ENCODE peak calls at places on chromosomes 16 and 17, in four cellular contexts. Y is hepatocyte, Z is epithelial cell of proximal tubule, O is heart left ventricle. P is an unnamed sample.

GRCh38 chr17:80957461-80957941 is 34.1 kb upstream of the CHMP6 start:
- DNase-seq in Y (no peak), Z (no peak), O (no peak), P (no peak)

GRCh38 chr17:32720671-32721070 is 156.3 kb downstream of the MYO1D start:
- DNase-seq in Y (no peak), Z (peak), O (no peak), P (no peak)

GRCh38 chr16:48687421-48688038 is 77.5 kb upstream of the N4BP1 start:
- DNase-seq in Y (peak), Z (peak), O (peak), P (peak)

GRCh38 chr17:17849147-17849820 is 12.5 kb upstream of the SREBF1 start:
- DNase-seq in Y (no peak), Z (no peak), O (peak), P (peak)

GRCh38 chr17:31510273-31511175 is 119.0 kb downstream of the RAB11FIP4 start:
- DNase-seq in Y (no peak), Z (no peak), O (peak), P (no peak)

GRCh38 chr17:51585514-51586104 is 325.3 kb downstream of the UTP18 start:
- DNase-seq in Y (peak), Z (no peak), O (no peak), P (no peak)

GRCh38 chr16:27444470-27444869 is 42.5 kb downstream of the IL21R start:
- DNase-seq in Y (no peak), Z (no peak), O (no peak), P (no peak)

GRCh38 chr17:74658620-74659019 is 35.1 kb upstream of the CD300E start:
- DNase-seq in Y (no peak), Z (no peak), O (no peak), P (no peak)

GRCh38 chr16:83344014-83344413 is 463.8 kb upstream of the HSBP1 start:
- DNase-seq in Y (no peak), Z (no peak), O (no peak), P (no peak)

GRCh38 chr17:68613739-68614298 is 12.7 kb upstream of the FAM20A start:
- DNase-seq in Y (peak), Z (no peak), O (peak), P (peak)

GRCh38 chr17:29625037-29625750 is 2.5 kb upstream of the CORO6 start:
- DNase-seq in Y (no peak), Z (no peak), O (no peak), P (no peak)

DNA sequence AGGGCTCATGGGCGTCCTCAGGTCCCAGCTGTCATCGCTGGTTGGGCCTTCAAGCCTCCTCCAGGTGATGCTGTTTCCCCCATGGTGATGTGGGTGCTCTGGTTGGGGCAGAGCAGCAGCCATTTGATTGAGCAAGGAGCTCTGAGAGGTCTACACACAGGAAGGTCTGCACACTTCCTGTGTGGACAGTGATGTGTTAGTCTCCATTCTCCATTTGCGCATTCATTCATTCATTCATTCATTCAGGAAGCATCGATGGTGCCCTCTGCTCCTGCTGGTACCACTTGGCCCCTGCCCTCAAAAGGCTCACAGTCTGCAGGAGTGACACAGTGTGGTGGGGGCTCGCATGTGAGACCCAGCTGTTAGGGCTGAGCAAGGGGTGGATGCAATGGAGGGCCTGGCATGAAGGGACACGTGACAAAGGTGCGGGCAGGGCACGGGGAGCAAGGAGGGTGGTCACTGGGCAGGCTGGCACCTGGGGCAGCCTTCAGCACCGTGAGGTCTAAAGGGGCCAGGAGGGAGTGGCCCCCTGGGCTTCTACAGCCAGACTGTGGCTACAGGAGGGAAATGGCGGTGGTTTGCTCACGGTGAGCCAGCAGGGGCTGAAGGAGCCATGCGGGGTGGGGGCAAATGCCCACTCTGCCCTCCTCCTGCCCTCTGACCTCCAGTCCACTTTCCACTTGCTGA is 1.5 kb downstream of the ADGRG3 start:
- DNase-seq in Y (no peak), Z (no peak), O (no peak), P (no peak)
- TF ChIP-seq CTCF in Y (no peak), Z (no peak), O (no peak), P (no peak)

GRCh38 chr17:39632153-39632941 is 4.6 kb upstream of the STARD3 start:
- DNase-seq in Y (no peak), Z (no peak), O (no peak), P (no peak)

GRCh38 chr17:39633570-39634183 is 3.3 kb upstream of the STARD3 start:
- DNase-seq in Y (no peak), Z (no peak), O (no peak), P (no peak)

GRCh38 chr17:39636587-39636926 is 387 bp upstream of the STARD3 start:
- DNase-seq in Y (no peak), Z (no peak), O (no peak), P (no peak)

GRCh38 chr17:39635614-39636176 is 1.2 kb upstream of the STARD3 start:
- DNase-seq in Y (no peak), Z (no peak), O (no peak), P (no peak)

GRCh38 chr17:39634384-39634871 is 2.5 kb upstream of the STARD3 start:
- DNase-seq in Y (peak), Z (no peak), O (no peak), P (peak)
- TF ChIP-seq CTCF in Y (peak), Z (peak), O (peak), P (peak)

GRCh38 chr16:79272141-79272577 is 328.4 kb downstream of the MAF start:
- DNase-seq in Y (no peak), Z (no peak), O (no peak), P (no peak)
- TF ChIP-seq CTCF in Y (no peak), Z (no peak), O (no peak), P (no peak)

GRCh38 chr17:3535253-3535995 is 22.2 kb downstream of the TRPV3 start:
- DNase-seq in Y (peak), Z (no peak), O (peak), P (peak)
- TF ChIP-seq CTCF in Y (peak), Z (peak), O (peak), P (peak)

GRCh38 chr16:20002936-20003335 is 70.8 kb downstream of the GPR139 start:
- DNase-seq in Y (no peak), Z (no peak), O (no peak), P (no peak)

GRCh38 chr16:20001856-20002707 is 71.6 kb downstream of the GPR139 start:
- DNase-seq in Y (no peak), Z (no peak), O (no peak), P (no peak)

DNA sequence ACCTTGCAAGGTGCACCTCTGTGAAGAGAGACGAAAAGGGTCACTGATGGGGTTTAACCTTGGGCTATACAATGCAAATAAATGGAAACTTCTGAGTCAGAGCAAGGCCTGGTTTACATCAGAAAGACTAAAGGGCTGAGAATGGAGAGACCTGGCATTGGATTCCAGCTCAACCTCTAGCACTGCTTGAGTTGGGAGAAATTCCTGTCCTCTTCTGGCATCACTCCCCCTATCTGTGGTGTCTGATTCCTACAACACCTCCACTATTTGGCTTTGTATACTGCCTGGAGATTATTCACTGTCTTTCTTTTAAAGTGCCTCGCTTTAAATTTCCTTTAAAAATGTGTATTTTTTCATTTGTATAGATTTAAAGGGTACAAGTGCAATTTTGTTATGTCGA is 68.8 kb downstream of the GPR139 start:
- DNase-seq in Y (no peak), Z (no peak), O (no peak), P (no peak)
- TF ChIP-seq CTCF in Y (no peak), Z (no peak), O (no peak), P (no peak)

GRCh38 chr16:55048745-55049144 is 118.1 kb downstream of the IRX5 start:
- DNase-seq in Y (no peak), Z (no peak), O (no peak), P (no peak)
- TF ChIP-seq CTCF in Y (no peak), Z (no peak), O (no peak), P (no peak)

GRCh38 chr17:60639019-60639330 is 38.7 kb upstream of the BCAS3 start:
- DNase-seq in Y (no peak), Z (no peak), O (no peak), P (no peak)
- TF ChIP-seq CTCF in Y (no peak), Z (no peak), O (no peak), P (no peak)

GRCh38 chr17:7014261-7014994 is 2.0 kb downstream of the RNASEK start:
- DNase-seq in Y (peak), Z (no peak), O (peak), P (peak)
- TF ChIP-seq CTCF in Y (peak), Z (peak), O (peak), P (peak)

P was measured in GM20000.